ENCODE peak calls at places on chromosomes 3 and 15, in five cellular contexts. S, J, B, U and G are unnamed samples.
A peak's percentile ranks its signal among the peaks of the same experiment; 100 is the strongest.

GRCh38 chr15:46304320-46304719 is 669.5 kb downstream of the SQOR start:
- DNase-seq in J (no peak), B (no peak), U (no peak), S (no peak), G (no peak)

GRCh38 chr3:179528786-179529185 is 33.9 kb upstream of the ACTL6A start:
- DNase-seq in U (no peak), S (no peak), J (no peak), B (no peak), G (no peak)

GRCh38 chr3:16916840-16917239 is 32.1 kb downstream of the PLCL2 start:
- DNase-seq in U (no peak), J (no peak), B (no peak), S (no peak), G (no peak)

GRCh38 chr3:31621314-31621713 is 88.6 kb downstream of the STT3B start:
- DNase-seq in J (no peak), S (no peak), U (no peak), B (no peak), G (no peak)

GRCh38 chr3:157753753-157754152 is 250.5 kb upstream of the VEPH1 start:
- DNase-seq in B (no peak), U (no peak), S (no peak), J (no peak), G (no peak)

GRCh38 chr3:170640737-170641171 is 54.9 kb upstream of the SLC7A14 start:
- DNase-seq in U (no peak), S (no peak), J (no peak), B (no peak), G (no peak)

GRCh38 chr3:126679318-126679751 is 24.4 kb upstream of the TXNRD3 start:
- DNase-seq in J (peak; percentile 75), U (peak; percentile 55), B (peak; percentile 58), S (peak; percentile 86), G (peak; percentile 94)

GRCh38 chr3:171348121-171348520 is 112.1 kb downstream of the TNIK start:
- DNase-seq in J (no peak), B (no peak), S (no peak), U (no peak), G (no peak)

GRCh38 chr15:52318729-52319500 is 23.3 kb upstream of the MYO5C start:
- DNase-seq in S (no peak), B (no peak), J (no peak), U (no peak), G (no peak)

GRCh38 chr3:163450684-163451083 is 1627.6 kb downstream of the SI start:
- DNase-seq in U (no peak), J (no peak), B (no peak), S (no peak), G (no peak)

GRCh38 chr15:88940110-88940675 is 27.0 kb upstream of the MFGE8 start:
- DNase-seq in B (no peak), J (no peak), S (no peak), U (no peak), G (no peak)

GRCh38 chr3:51686512-51687215 is 15.6 kb downstream of the TEX264 start:
- DNase-seq in J (no peak), B (peak; percentile 71), S (peak; percentile 60), U (peak; percentile 90), G (no peak)

GRCh38 chr15:43824302-43825246 is at the start of gene MFAP1:
- DNase-seq in B (peak; percentile 81), U (peak; percentile 92), J (peak; percentile 95), S (peak; percentile 95), G (peak; percentile 96)

GRCh38 chr3:10817506-10817905 is 1.5 kb downstream of the SLC6A11 start:
- DNase-seq in B (no peak), S (no peak), J (no peak), U (no peak), G (peak; percentile 67)

GRCh38 chr3:111581403-111582113 is 13.6 kb downstream of the ZBED2 start:
- DNase-seq in U (no peak), S (no peak), J (no peak), B (no peak), G (no peak)

GRCh38 chr15:62125763-62126162 is 39.3 kb downstream of the C2CD4B start:
- DNase-seq in S (no peak), U (no peak), B (no peak), J (no peak), G (no peak)